ENCODE peak calls at places on chromosomes 4 and X, in six cellular contexts. Z, I, M, X, F and J are unnamed samples.

GRCh38 chrX:72021975-72022374 is 109.7 kb downstream of the RTL5 start:
- DNase-seq in Z (no peak), I (peak), M (no peak), X (no peak), F (no peak), J (peak)

GRCh38 chr4:169698331-169698730 is 59.4 kb downstream of the HPF1 start:
- DNase-seq in Z (no peak), I (no peak), M (no peak), X (no peak), F (no peak), J (no peak)

GRCh38 chrX:135416546-135416945 is 5.2 kb upstream of the SMIM10L2A start:
- DNase-seq in Z (no peak), I (no peak), M (no peak), X (no peak), F (no peak), J (no peak)

GRCh38 chr4:143374771-143375170 is 38.1 kb downstream of the GAB1 start:
- DNase-seq in Z (no peak), I (no peak), M (no peak), X (no peak), F (no peak), J (no peak)

GRCh38 chr4:148530114-148530513 is 87.9 kb upstream of the NR3C2 start:
- DNase-seq in Z (no peak), I (no peak), M (no peak), X (no peak), F (no peak), J (no peak)

GRCh38 chrX:153873282-153874090 is 12.5 kb downstream of the L1CAM start:
- DNase-seq in Z (no peak), I (no peak), M (no peak), X (no peak), F (no peak), J (no peak)

GRCh38 chrX:45803383-45803921 is 602.8 kb upstream of the DIPK2B start:
- DNase-seq in Z (peak), I (no peak), M (peak), X (no peak), F (no peak), J (no peak)

GRCh38 chr4:54233697-54234496 is 4.8 kb downstream of the PDGFRA start:
- DNase-seq in Z (peak), I (peak), M (peak), X (no peak), F (peak), J (no peak)

GRCh38 chrX:45851434-45851991 is 650.8 kb upstream of the DIPK2B start:
- DNase-seq in Z (peak), I (no peak), M (peak), X (no peak), F (no peak), J (peak)

GRCh38 chr4:109998867-109999303 is 86.2 kb downstream of the EGF start:
- DNase-seq in Z (peak), I (peak), M (peak), X (peak), F (peak), J (no peak)

GRCh38 chr4:148007303-148007702 is 275.4 kb downstream of the ARHGAP10 start:
- DNase-seq in Z (peak), I (peak), M (peak), X (no peak), F (no peak), J (no peak)

GRCh38 chr4:25953740-25954139 is 39.7 kb downstream of the SMIM20 start:
- DNase-seq in Z (peak), I (no peak), M (no peak), X (no peak), F (peak), J (no peak)

GRCh38 chr4:13481569-13481968 is 2.6 kb downstream of the RAB28 start:
- DNase-seq in Z (no peak), I (no peak), M (peak), X (no peak), F (no peak), J (no peak)

GRCh38 chrX:74535211-74535621 is 79.2 kb downstream of the RLIM start:
- DNase-seq in Z (peak), I (peak), M (no peak), X (no peak), F (peak), J (no peak)

GRCh38 chrX:74535633-74536141 is 78.7 kb downstream of the RLIM start:
- DNase-seq in Z (no peak), I (peak), M (peak), X (no peak), F (peak), J (no peak)

GRCh38 chrX:74534569-74535038 is 79.8 kb downstream of the RLIM start:
- DNase-seq in Z (no peak), I (no peak), M (no peak), X (peak), F (no peak), J (no peak)

GRCh38 chrX:74536142-74537010 is 78.0 kb downstream of the RLIM start:
- DNase-seq in Z (no peak), I (peak), M (peak), X (no peak), F (no peak), J (peak)

DNA sequence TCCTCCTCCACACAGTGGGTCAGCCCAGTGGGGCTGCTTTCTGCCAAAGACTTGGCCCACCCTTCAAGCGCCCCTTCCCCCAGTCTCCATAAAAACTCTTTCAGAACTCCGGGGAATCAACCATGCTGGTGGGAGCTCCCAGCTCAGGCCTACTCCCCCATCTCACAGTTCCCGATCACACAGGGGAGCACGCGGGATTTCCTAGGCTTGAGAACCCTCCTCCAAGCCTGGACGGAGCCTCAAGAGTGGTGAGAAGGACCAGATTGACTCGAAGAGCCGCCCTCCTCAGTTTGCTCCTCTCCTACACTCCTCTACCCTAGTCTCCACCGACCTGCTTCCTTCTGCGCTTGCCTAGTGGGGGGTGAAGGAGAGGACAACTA is 77.4 kb downstream of the RLIM start:
- DNase-seq in Z (no peak), I (no peak), M (peak), X (no peak), F (no peak), J (no peak)
- H3K4me3 ChIP-seq in Z (no peak), I (no peak), M (no peak), X (no peak), F (no peak), J (peak)

DNA sequence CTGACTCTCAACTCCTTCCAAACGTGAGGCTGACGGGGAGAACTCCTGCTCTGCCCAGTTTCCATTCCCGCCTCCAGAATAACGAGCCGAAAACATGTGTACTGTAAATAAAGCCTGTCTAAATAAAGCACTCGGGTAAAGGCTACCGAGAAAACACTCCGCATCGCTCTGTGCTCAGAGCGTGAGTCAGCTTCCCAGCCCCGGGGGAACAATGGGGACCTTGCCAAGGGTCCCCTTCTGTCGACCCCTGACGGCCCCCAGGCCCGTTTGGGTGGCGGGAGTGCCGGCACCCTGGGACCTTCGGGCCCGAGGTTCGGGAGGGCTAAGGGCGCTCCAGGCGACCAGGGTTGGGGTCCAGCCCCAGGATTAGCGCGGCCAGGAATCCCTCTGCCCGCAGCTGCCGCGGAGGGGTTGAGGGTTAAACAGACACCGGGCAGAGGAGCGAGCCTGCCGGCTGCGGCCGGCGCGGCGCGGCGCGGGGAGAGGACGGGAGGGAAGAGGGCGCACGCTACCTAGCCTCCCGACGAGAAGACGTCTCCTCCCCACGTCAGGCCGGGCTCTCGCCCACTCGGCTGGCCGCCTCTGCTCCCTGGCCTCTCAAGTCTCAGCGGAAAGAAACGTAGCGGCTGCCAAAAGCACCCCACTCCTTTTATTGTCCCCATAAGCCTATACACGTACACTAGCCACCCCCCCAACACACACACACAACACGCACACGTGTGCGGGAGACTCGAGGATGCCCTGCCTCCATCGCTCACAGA is 85.5 kb downstream of the BCOR start:
- DNase-seq in Z (no peak), I (no peak), M (peak), X (no peak), F (peak), J (peak)
- H3K4me2 ChIP-seq in Z (peak), I (no peak), M (peak), X (peak), F (peak), J (peak)

GRCh38 chr4:122827258-122827887 is 742 bp downstream of the FGF2 start:
- DNase-seq in Z (no peak), I (peak), M (peak), X (peak), F (no peak), J (no peak)
- TF ChIP-seq POLR2AphosphoS5 in Z (no peak), I (peak), M (no peak), X (no peak), F (no peak), J (peak)

GRCh38 chr4:104425003-104425402 is 69.7 kb downstream of the CXXC4 start:
- DNase-seq in Z (no peak), I (no peak), M (no peak), X (no peak), F (no peak), J (no peak)
- H3K4me3 ChIP-seq in Z (no peak), I (no peak), M (no peak), X (no peak), F (no peak), J (no peak)

DNA sequence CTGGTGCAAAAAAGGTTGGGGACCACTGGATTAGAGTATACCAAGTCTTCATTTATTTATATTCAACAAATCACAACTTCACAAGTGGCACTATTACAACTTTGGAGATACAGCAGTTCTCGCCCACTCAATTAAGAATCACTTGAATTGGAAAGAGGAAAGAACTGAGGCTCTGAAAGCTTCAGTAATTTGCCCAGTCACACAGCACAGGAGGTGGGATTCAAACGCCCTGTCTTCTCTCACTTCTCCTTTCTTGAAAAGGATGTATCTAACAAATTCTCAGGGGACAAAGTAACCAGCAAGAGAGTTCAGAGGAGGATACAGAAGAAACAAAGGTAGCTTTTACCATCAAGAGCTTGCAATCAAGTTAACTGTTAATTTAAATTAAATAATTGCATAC is 12.4 kb downstream of the SMIM14 start:
- DNase-seq in Z (no peak), I (no peak), M (no peak), X (peak), F (no peak), J (no peak)
- H3K4me2 ChIP-seq in Z (no peak), I (no peak), M (no peak), X (peak), F (no peak), J (no peak)

GRCh38 chr4:84498203-84499026 is 677 bp downstream of the NKX6-1 start:
- DNase-seq in Z (peak), I (no peak), M (peak), X (no peak), F (no peak), J (no peak)
- TF ChIP-seq POLR2AphosphoS5 in Z (no peak), I (no peak), M (no peak), X (no peak), F (no peak), J (no peak)

GRCh38 chr4:176789955-176790354 is 2.8 kb downstream of the VEGFC start:
- DNase-seq in Z (peak), I (peak), M (peak), X (no peak), F (peak), J (no peak)

GRCh38 chr4:176788248-176788647 is 4.5 kb downstream of the VEGFC start:
- DNase-seq in Z (no peak), I (no peak), M (no peak), X (no peak), F (no peak), J (no peak)

GRCh38 chr4:176791591-176792347 is 953 bp downstream of the VEGFC start:
- DNase-seq in Z (no peak), I (no peak), M (peak), X (no peak), F (no peak), J (no peak)

GRCh38 chr4:176790398-176790797 is 2.3 kb downstream of the VEGFC start:
- DNase-seq in Z (no peak), I (no peak), M (no peak), X (no peak), F (no peak), J (no peak)

GRCh38 chr4:176788971-176789370 is 3.8 kb downstream of the VEGFC start:
- DNase-seq in Z (no peak), I (no peak), M (no peak), X (no peak), F (no peak), J (no peak)
- H3K4me3 ChIP-seq in Z (no peak), I (no peak), M (peak), X (no peak), F (no peak), J (no peak)

GRCh38 chr4:112636688-112637551 is at the start of the genes LARP7 and ZGRF1:
- DNase-seq in Z (peak), I (peak), M (peak), X (peak), F (peak), J (peak)

GRCh38 chr4:112633477-112634235 is 3.1 kb downstream of the ZGRF1 start:
- DNase-seq in Z (peak), I (peak), M (peak), X (peak), F (peak), J (no peak)

GRCh38 chr4:112637552-112637866 is 566 bp downstream of the LARP7 start:
- DNase-seq in Z (no peak), I (no peak), M (no peak), X (no peak), F (no peak), J (no peak)
- H3K4me2 ChIP-seq in Z (peak), I (peak), M (peak), X (peak), F (peak), J (peak)

GRCh38 chr4:128385683-128386304 is 98.2 kb upstream of the PGRMC2 start:
- DNase-seq in Z (no peak), I (peak), M (peak), X (no peak), F (peak), J (no peak)
- TF ChIP-seq POLR2AphosphoS5 in Z (no peak), I (no peak), M (no peak), X (no peak), F (no peak), J (no peak)